ENCODE peak calls at places on chromosomes 2 and 18, in nine cellular contexts. H is hypothalamus, C is endothelial cell, J is NCI-H1092, I is GM12878, T is breast epithelium, F is Calu3, R is DMS153, D is AG20443. V is an unnamed sample.
A peak's percentile ranks its signal among the peaks of the same experiment; 100 is the strongest.

GRCh38 chr2:10278029-10278762 is 24.5 kb upstream of the HPCAL1 start:
- DNase-seq in H (peak; percentile 14), C (no peak), J (no peak), I (no peak), T (no peak), F (peak; percentile 45), R (no peak), D (peak; percentile 91), V (no peak)

GRCh38 chr2:225429718-225430117 is 30.2 kb downstream of the NYAP2 start:
- DNase-seq in H (no peak), C (no peak), J (peak; percentile 83), I (no peak), T (no peak), F (no peak), R (peak; percentile 72), D (peak; percentile 7), V (peak; percentile 46)

GRCh38 chr2:109162999-109163398 is 34.0 kb downstream of the SH3RF3 start:
- DNase-seq in H (no peak), C (no peak), J (peak; percentile 20), I (no peak), T (peak; percentile 77), F (no peak), R (peak; percentile 69), D (no peak), V (no peak)

GRCh38 chr2:174117951-174118930 is 130.1 kb downstream of the OLA1 start:
- DNase-seq in H (no peak), C (no peak), J (no peak), I (no peak), T (no peak), F (no peak), R (no peak), D (peak; percentile 61), V (no peak)

GRCh38 chr2:122098301-122098700 is 342.9 kb downstream of the TSN start:
- DNase-seq in H (no peak), C (no peak), J (no peak), I (no peak), T (no peak), F (no peak), R (no peak), D (no peak), V (no peak)

GRCh38 chr2:166376488-166376828 is 714 bp upstream of the SCN9A start:
- DNase-seq in H (no peak), C (no peak), J (no peak), I (no peak), T (no peak), F (no peak), R (no peak), D (no peak), V (no peak)

GRCh38 chr2:172698041-172698863 is 37.4 kb upstream of the RAPGEF4 start:
- DNase-seq in H (no peak), C (no peak), J (no peak), I (peak; percentile 26), T (no peak), F (peak; percentile 20), R (no peak), D (peak; percentile 33), V (peak; percentile 50)

GRCh38 chr2:172339431-172340010 is 87.9 kb upstream of the ITGA6 start:
- DNase-seq in H (no peak), C (no peak), J (no peak), I (no peak), T (no peak), F (peak; percentile 16), R (peak; percentile 19), D (no peak), V (peak; percentile 6)

GRCh38 chr18:12552884-12553242 is 105.0 kb downstream of the SPIRE1 start:
- DNase-seq in H (no peak), C (no peak), J (no peak), I (no peak), T (no peak), F (peak; percentile 15), R (no peak), D (no peak), V (no peak)

GRCh38 chr2:159206736-159207380 is 79.6 kb downstream of the WDSUB1 start:
- DNase-seq in H (no peak), C (no peak), J (no peak), I (no peak), T (no peak), F (no peak), R (no peak), D (no peak), V (no peak)

GRCh38 chr2:231590614-231591013 is 2.0 kb upstream of the TEX44 start:
- DNase-seq in H (no peak), C (no peak), J (no peak), I (no peak), T (no peak), F (no peak), R (peak; percentile 48), D (no peak), V (no peak)

GRCh38 chr2:227889336-227889735 is 17.9 kb downstream of the DAW1 start:
- DNase-seq in H (no peak), C (no peak), J (no peak), I (no peak), T (no peak), F (no peak), R (peak; percentile 71), D (no peak), V (no peak)

GRCh38 chr2:240568678-240569522 is 616 bp downstream of the RNPEPL1 start:
- DNase-seq in H (peak; percentile 33), C (peak; percentile 34), J (peak; percentile 16), I (no peak), T (peak; percentile 55), F (peak; percentile 66), R (peak; percentile 12), D (peak; percentile 77), V (peak; percentile 66)

GRCh38 chr18:26863122-26863879 is 2.2 kb downstream of the AQP4 start:
- DNase-seq in H (peak; percentile 43), C (peak; percentile 36), J (no peak), I (no peak), T (peak; percentile 68), F (peak; percentile 63), R (peak; percentile 89), D (peak; percentile 22), V (peak; percentile 76)

GRCh38 chr2:30721241-30721640 is 86.0 kb downstream of the CAPN13 start:
- DNase-seq in H (no peak), C (no peak), J (no peak), I (no peak), T (no peak), F (no peak), R (no peak), D (no peak), V (no peak)

GRCh38 chr2:14626873-14627272 is 5.6 kb upstream of the LRATD1 start:
- DNase-seq in H (no peak), C (no peak), J (no peak), I (no peak), T (no peak), F (peak; percentile 26), R (peak; percentile 74), D (no peak), V (no peak)